ENCODE peak calls at places on chromosomes 6 and 20, in nine cellular contexts. One of them, this sample, is unnamed.

GRCh38 chr6:44025226-44025625 is 102.0 kb downstream of the MRPL14 start:
- DNase-seq in stomach: no peak
- DNase-seq in osteocyte: no peak
- DNase-seq in heart right ventricle: no peak
- DNase-seq in lower leg skin: no peak
- DNase-seq in fibroblast of lung: no peak
- DNase-seq in neural crest cell: no peak
- DNase-seq in thoracic aorta: no peak
- DNase-seq in psoas muscle: no peak
- DNase-seq in this sample: no peak

GRCh38 chr6:167093922-167094432 is 28.9 kb upstream of the CCR6 start:
- DNase-seq in stomach: no peak
- DNase-seq in osteocyte: no peak
- DNase-seq in heart right ventricle: no peak
- DNase-seq in lower leg skin: no peak
- DNase-seq in fibroblast of lung: no peak
- DNase-seq in neural crest cell: no peak
- DNase-seq in thoracic aorta: no peak
- DNase-seq in psoas muscle: no peak
- DNase-seq in this sample: no peak

GRCh38 chr20:53032021-53033001 is 60.2 kb downstream of the TSHZ2 start:
- DNase-seq in stomach: no peak
- DNase-seq in osteocyte: no peak
- DNase-seq in heart right ventricle: no peak
- DNase-seq in lower leg skin: no peak
- DNase-seq in fibroblast of lung: peak; percentile 88
- DNase-seq in neural crest cell: no peak
- DNase-seq in thoracic aorta: no peak
- DNase-seq in psoas muscle: no peak
- DNase-seq in this sample: no peak

GRCh38 chr20:33443006-33443511 is 504 bp downstream of the SNTA1 start:
- DNase-seq in stomach: peak; percentile 29
- DNase-seq in osteocyte: peak; percentile 85
- DNase-seq in heart right ventricle: peak; percentile 58
- DNase-seq in lower leg skin: peak; percentile 89
- DNase-seq in fibroblast of lung: no peak
- DNase-seq in neural crest cell: no peak
- DNase-seq in thoracic aorta: no peak
- DNase-seq in psoas muscle: peak; percentile 43
- DNase-seq in this sample: no peak

GRCh38 chr6:8080338-8081151 is 16.4 kb upstream of the BLOC1S5 start:
- DNase-seq in stomach: no peak
- DNase-seq in osteocyte: no peak
- DNase-seq in heart right ventricle: no peak
- DNase-seq in lower leg skin: no peak
- DNase-seq in fibroblast of lung: peak; percentile 82
- DNase-seq in neural crest cell: no peak
- DNase-seq in thoracic aorta: no peak
- DNase-seq in psoas muscle: no peak
- DNase-seq in this sample: no peak

GRCh38 chr6:149450679-149451360 is 34.0 kb downstream of the ZC3H12D start:
- DNase-seq in stomach: peak; percentile 50
- DNase-seq in osteocyte: no peak
- DNase-seq in heart right ventricle: peak; percentile 55
- DNase-seq in lower leg skin: no peak
- DNase-seq in fibroblast of lung: no peak
- DNase-seq in neural crest cell: peak; percentile 14
- DNase-seq in thoracic aorta: no peak
- DNase-seq in psoas muscle: peak; percentile 39
- DNase-seq in this sample: no peak

GRCh38 chr6:46491789-46492547 is 719 bp upstream of the RCAN2 start:
- DNase-seq in stomach: peak; percentile 50
- DNase-seq in osteocyte: peak; percentile 84
- DNase-seq in heart right ventricle: peak; percentile 65
- DNase-seq in lower leg skin: peak; percentile 87
- DNase-seq in fibroblast of lung: peak; percentile 18
- DNase-seq in neural crest cell: peak; percentile 36
- DNase-seq in thoracic aorta: no peak
- DNase-seq in psoas muscle: peak; percentile 57
- DNase-seq in this sample: peak; percentile 28

GRCh38 chr6:157187182-157188093 is 135.9 kb downstream of the TMEM242 start:
- DNase-seq in stomach: peak; percentile 62
- DNase-seq in osteocyte: no peak
- DNase-seq in heart right ventricle: no peak
- DNase-seq in lower leg skin: no peak
- DNase-seq in fibroblast of lung: no peak
- DNase-seq in neural crest cell: no peak
- DNase-seq in thoracic aorta: no peak
- DNase-seq in psoas muscle: no peak
- DNase-seq in this sample: no peak

GRCh38 chr20:38214871-38215788 is 45.4 kb downstream of the KIAA1755 start:
- DNase-seq in stomach: no peak
- DNase-seq in osteocyte: no peak
- DNase-seq in heart right ventricle: no peak
- DNase-seq in lower leg skin: no peak
- DNase-seq in fibroblast of lung: no peak
- DNase-seq in neural crest cell: no peak
- DNase-seq in thoracic aorta: no peak
- DNase-seq in psoas muscle: no peak
- DNase-seq in this sample: no peak

GRCh38 chr20:41497186-41497895 is 120.8 kb downstream of the CHD6 start:
- DNase-seq in stomach: no peak
- DNase-seq in osteocyte: no peak
- DNase-seq in heart right ventricle: no peak
- DNase-seq in lower leg skin: no peak
- DNase-seq in fibroblast of lung: peak; percentile 64
- DNase-seq in neural crest cell: no peak
- DNase-seq in thoracic aorta: no peak
- DNase-seq in psoas muscle: no peak
- DNase-seq in this sample: no peak

GRCh38 chr20:10502098-10502526 is 67.0 kb downstream of the SLX4IP start:
- DNase-seq in stomach: no peak
- DNase-seq in osteocyte: no peak
- DNase-seq in heart right ventricle: no peak
- DNase-seq in lower leg skin: no peak
- DNase-seq in fibroblast of lung: no peak
- DNase-seq in neural crest cell: no peak
- DNase-seq in thoracic aorta: no peak
- DNase-seq in psoas muscle: no peak
- DNase-seq in this sample: no peak

GRCh38 chr6:25659633-25660368 is 7.8 kb downstream of the SCGN start:
- DNase-seq in stomach: no peak
- DNase-seq in osteocyte: no peak
- DNase-seq in heart right ventricle: no peak
- DNase-seq in lower leg skin: no peak
- DNase-seq in fibroblast of lung: no peak
- DNase-seq in neural crest cell: no peak
- DNase-seq in thoracic aorta: no peak
- DNase-seq in psoas muscle: no peak
- DNase-seq in this sample: no peak

GRCh38 chr6:25660512-25660911 is 8.5 kb downstream of the SCGN start:
- DNase-seq in stomach: no peak
- DNase-seq in osteocyte: no peak
- DNase-seq in heart right ventricle: no peak
- DNase-seq in lower leg skin: no peak
- DNase-seq in fibroblast of lung: peak; percentile 8
- DNase-seq in neural crest cell: no peak
- DNase-seq in thoracic aorta: no peak
- DNase-seq in psoas muscle: no peak
- DNase-seq in this sample: no peak

GRCh38 chr6:25655746-25656145 is 3.7 kb downstream of the SCGN start:
- DNase-seq in stomach: no peak
- DNase-seq in osteocyte: no peak
- DNase-seq in heart right ventricle: no peak
- DNase-seq in lower leg skin: no peak
- DNase-seq in fibroblast of lung: no peak
- DNase-seq in neural crest cell: no peak
- DNase-seq in thoracic aorta: no peak
- DNase-seq in psoas muscle: no peak
- DNase-seq in this sample: no peak

GRCh38 chr6:25665455-25665854 is 13.4 kb downstream of the SCGN start:
- DNase-seq in stomach: no peak
- DNase-seq in osteocyte: no peak
- DNase-seq in heart right ventricle: no peak
- DNase-seq in lower leg skin: no peak
- DNase-seq in fibroblast of lung: no peak
- DNase-seq in neural crest cell: no peak
- DNase-seq in thoracic aorta: no peak
- DNase-seq in psoas muscle: no peak
- DNase-seq in this sample: no peak

DNA sequence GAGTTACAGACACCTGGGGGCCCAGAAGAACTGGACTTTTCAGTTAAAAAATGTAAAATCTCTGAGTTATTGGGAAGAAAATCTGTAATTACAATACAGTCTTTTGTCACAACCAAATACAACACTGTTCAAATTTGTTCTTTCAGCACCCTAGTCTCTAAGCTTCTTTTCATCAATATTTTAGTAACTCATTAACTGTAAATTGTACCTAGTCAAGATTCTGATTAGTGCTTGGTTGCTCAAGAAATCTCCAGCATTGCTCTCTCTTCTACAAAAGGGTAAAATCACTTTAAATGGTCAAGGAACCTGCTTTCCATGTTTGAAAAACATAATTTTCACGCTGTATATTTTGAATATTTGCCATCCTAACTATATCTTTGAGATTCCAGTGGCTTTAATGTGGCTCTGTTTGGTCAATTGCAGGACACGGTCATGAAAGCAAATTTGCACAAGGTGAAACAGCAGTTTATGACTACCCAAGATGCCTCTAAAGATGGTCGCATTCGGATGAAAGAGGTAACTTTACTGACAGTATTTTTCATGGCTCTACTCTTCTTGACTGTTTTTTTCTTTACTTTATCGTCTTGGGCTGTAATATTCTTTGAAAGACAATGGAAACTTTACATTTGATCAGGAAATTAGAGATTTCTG is 9.2 kb downstream of the SCGN start:
- DNase-seq in stomach: no peak
- DNase-seq in osteocyte: no peak
- DNase-seq in heart right ventricle: no peak
- DNase-seq in lower leg skin: no peak
- DNase-seq in fibroblast of lung: no peak
- DNase-seq in neural crest cell: no peak
- DNase-seq in thoracic aorta: no peak
- DNase-seq in psoas muscle: no peak
- DNase-seq in this sample: no peak
- TF ChIP-seq CTCF in stomach: no peak
- TF ChIP-seq CTCF in osteocyte: no peak
- TF ChIP-seq CTCF in heart right ventricle: no peak
- TF ChIP-seq CTCF in lower leg skin: no peak
- TF ChIP-seq CTCF in fibroblast of lung: no peak
- TF ChIP-seq CTCF in neural crest cell: no peak
- TF ChIP-seq CTCF in thoracic aorta: no peak
- TF ChIP-seq CTCF in psoas muscle: no peak
- TF ChIP-seq CTCF in this sample: no peak

GRCh38 chr6:99588618-99589289 is 17.9 kb upstream of the PRDM13 start:
- DNase-seq in stomach: peak; percentile 81
- DNase-seq in osteocyte: peak; percentile 89
- DNase-seq in heart right ventricle: peak; percentile 57
- DNase-seq in lower leg skin: peak; percentile 95
- DNase-seq in fibroblast of lung: peak; percentile 65
- DNase-seq in neural crest cell: peak; percentile 55
- DNase-seq in thoracic aorta: no peak
- DNase-seq in psoas muscle: peak; percentile 66
- DNase-seq in this sample: no peak
- TF ChIP-seq CTCF in stomach: peak; percentile 54
- TF ChIP-seq CTCF in osteocyte: peak; percentile 68
- TF ChIP-seq CTCF in heart right ventricle: no peak
- TF ChIP-seq CTCF in lower leg skin: no peak
- TF ChIP-seq CTCF in fibroblast of lung: peak; percentile 24
- TF ChIP-seq CTCF in neural crest cell: peak; percentile 60
- TF ChIP-seq CTCF in thoracic aorta: peak; percentile 41
- TF ChIP-seq CTCF in psoas muscle: peak; percentile 58
- TF ChIP-seq CTCF in this sample: no peak

GRCh38 chr6:26053929-26054658 is 33.1 kb upstream of the HFE start:
- DNase-seq in stomach: no peak
- DNase-seq in osteocyte: no peak
- DNase-seq in heart right ventricle: no peak
- DNase-seq in lower leg skin: peak; percentile 74
- DNase-seq in fibroblast of lung: peak; percentile 34
- DNase-seq in neural crest cell: no peak
- DNase-seq in thoracic aorta: no peak
- DNase-seq in psoas muscle: no peak
- DNase-seq in this sample: no peak

GRCh38 chr6:26056583-26057350 is 30.5 kb upstream of the HFE start:
- DNase-seq in stomach: no peak
- DNase-seq in osteocyte: no peak
- DNase-seq in heart right ventricle: no peak
- DNase-seq in lower leg skin: no peak
- DNase-seq in fibroblast of lung: peak; percentile 43
- DNase-seq in neural crest cell: no peak
- DNase-seq in thoracic aorta: no peak
- DNase-seq in psoas muscle: no peak
- DNase-seq in this sample: no peak

GRCh38 chr6:26055670-26056582 is 31.3 kb upstream of the HFE start:
- DNase-seq in stomach: peak; percentile 94
- DNase-seq in osteocyte: peak; percentile 94
- DNase-seq in heart right ventricle: peak; percentile 88
- DNase-seq in lower leg skin: peak; percentile 98
- DNase-seq in fibroblast of lung: peak; percentile 94
- DNase-seq in neural crest cell: peak; percentile 77
- DNase-seq in thoracic aorta: peak; percentile 54
- DNase-seq in psoas muscle: peak; percentile 86
- DNase-seq in this sample: peak; percentile 72

GRCh38 chr6:26054659-26054936 is 32.6 kb upstream of the HFE start:
- DNase-seq in stomach: no peak
- DNase-seq in osteocyte: no peak
- DNase-seq in heart right ventricle: no peak
- DNase-seq in lower leg skin: no peak
- DNase-seq in fibroblast of lung: no peak
- DNase-seq in neural crest cell: no peak
- DNase-seq in thoracic aorta: no peak
- DNase-seq in psoas muscle: no peak
- DNase-seq in this sample: no peak

GRCh38 chr6:26054937-26055669 is 32.1 kb upstream of the HFE start:
- DNase-seq in stomach: peak; percentile 87
- DNase-seq in osteocyte: peak; percentile 94
- DNase-seq in heart right ventricle: peak; percentile 66
- DNase-seq in lower leg skin: peak; percentile 98
- DNase-seq in fibroblast of lung: peak; percentile 98
- DNase-seq in neural crest cell: peak; percentile 63
- DNase-seq in thoracic aorta: peak; percentile 72
- DNase-seq in psoas muscle: peak; percentile 80
- DNase-seq in this sample: peak; percentile 80
- TF ChIP-seq CTCF in stomach: peak; percentile 25
- TF ChIP-seq CTCF in osteocyte: peak; percentile 6
- TF ChIP-seq CTCF in heart right ventricle: no peak
- TF ChIP-seq CTCF in lower leg skin: no peak
- TF ChIP-seq CTCF in fibroblast of lung: peak; percentile 5
- TF ChIP-seq CTCF in neural crest cell: peak; percentile 40
- TF ChIP-seq CTCF in thoracic aorta: peak; percentile 35
- TF ChIP-seq CTCF in psoas muscle: no peak
- TF ChIP-seq CTCF in this sample: no peak

DNA sequence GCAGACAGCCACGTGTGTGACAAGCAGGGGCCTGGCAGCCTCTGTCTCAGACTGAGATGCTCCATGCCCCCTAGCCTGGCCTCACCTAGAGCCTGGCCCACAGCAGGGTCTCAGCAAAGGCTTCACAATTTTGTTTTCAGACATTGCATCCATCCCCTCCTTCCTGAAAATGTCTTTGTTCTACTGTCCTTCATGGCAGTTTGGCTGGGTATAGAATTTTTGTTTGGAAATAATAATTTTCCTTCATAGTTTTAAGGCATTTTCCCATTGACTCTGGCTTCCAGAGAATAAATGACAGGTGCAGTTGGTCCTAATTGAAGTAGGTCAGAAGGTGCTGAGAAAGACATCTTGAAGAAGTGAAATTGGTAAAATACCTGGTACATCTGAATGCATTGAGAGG is 216.2 kb downstream of the EYA2 start:
- DNase-seq in stomach: no peak
- DNase-seq in osteocyte: no peak
- DNase-seq in heart right ventricle: no peak
- DNase-seq in lower leg skin: no peak
- DNase-seq in fibroblast of lung: no peak
- DNase-seq in neural crest cell: no peak
- DNase-seq in thoracic aorta: no peak
- DNase-seq in psoas muscle: no peak
- DNase-seq in this sample: no peak
- TF ChIP-seq CTCF in stomach: no peak
- TF ChIP-seq CTCF in osteocyte: no peak
- TF ChIP-seq CTCF in heart right ventricle: no peak
- TF ChIP-seq CTCF in lower leg skin: no peak
- TF ChIP-seq CTCF in fibroblast of lung: no peak
- TF ChIP-seq CTCF in neural crest cell: no peak
- TF ChIP-seq CTCF in thoracic aorta: no peak
- TF ChIP-seq CTCF in psoas muscle: no peak
- TF ChIP-seq CTCF in this sample: no peak